ENCODE peak calls at places on chromosome 14, in eight cellular contexts. R is HTR-8/SVneo; L is left cardiac atrium; V is left lung; U is lung microvascular endothelial cell; F is stimulated activated naive CD8-positive, alpha-beta T cell treated with anti-CD3 and anti-CD28 coated beads, Interleukin-15, Interleukin-2, amounts not matched to agents 100 U/mL and 50 U/mL, for 24 hours; P is Kasumi-1; K is fibroblast of mammary gland. S is an unnamed sample.
A peak's percentile ranks its signal among the peaks of the same experiment; 100 is the strongest.

GRCh38 chr14:59244581-59244980 is 56.1 kb downstream of the DAAM1 start:
- DNase-seq in P (no peak), R (no peak), U (no peak), V (no peak), L (no peak), K (no peak), F (no peak), S (no peak)

GRCh38 chr14:68822132-68822651 is 29.3 kb upstream of the ZFP36L1 start:
- DNase-seq in K (no peak), F (no peak), R (no peak), L (no peak), V (no peak), U (no peak), P (no peak), S (no peak)

GRCh38 chr14:72643317-72643801 is 250.5 kb downstream of the DPF3 start:
- DNase-seq in K (peak; percentile 98), P (no peak), F (no peak), V (no peak), L (peak; percentile 50), R (peak; percentile 99), U (peak; percentile 98), S (no peak)

GRCh38 chr14:30551460-30551859 is 7.5 kb upstream of the G2E3 start:
- DNase-seq in P (no peak), L (no peak), K (no peak), U (no peak), F (no peak), V (no peak), R (no peak), S (no peak)

GRCh38 chr14:32028599-32028998 is 48.5 kb upstream of the ARHGAP5 start:
- DNase-seq in F (no peak), P (peak; percentile 52), V (no peak), R (no peak), L (no peak), U (no peak), K (peak; percentile 77), S (no peak)

GRCh38 chr14:96803958-96804357 is 6.8 kb downstream of the VRK1 start:
- DNase-seq in K (no peak), V (no peak), P (no peak), L (no peak), U (peak; percentile 10), F (no peak), R (no peak), S (no peak)

GRCh38 chr14:53391631-53392030 is 238.5 kb upstream of the DDHD1 start:
- DNase-seq in F (no peak), U (peak; percentile 41), L (no peak), P (no peak), K (peak; percentile 98), V (no peak), R (peak; percentile 51), S (no peak)

GRCh38 chr14:105087963-105088811 is 23.0 kb upstream of the GPR132 start:
- DNase-seq in P (no peak), L (peak; percentile 73), F (no peak), R (peak; percentile 74), V (peak; percentile 77), U (no peak), K (peak; percentile 78), S (peak; percentile 62)

GRCh38 chr14:63563370-63564026 is 20.3 kb upstream of the PPP2R5E start:
- DNase-seq in U (peak; percentile 16), K (no peak), L (no peak), R (peak; percentile 90), P (no peak), V (no peak), F (no peak), S (no peak)

GRCh38 chr14:105343194-105343593 is 28.6 kb downstream of the PACS2 start:
- DNase-seq in V (no peak), K (no peak), R (no peak), U (no peak), F (no peak), P (no peak), L (no peak), S (no peak)

GRCh38 chr14:73718742-73719251 is 4.6 kb upstream of the PNMA1 start:
- DNase-seq in U (no peak), V (no peak), L (no peak), R (no peak), F (no peak), K (no peak), P (no peak), S (no peak)

GRCh38 chr14:90536092-90536491 is 139.3 kb downstream of the CALM1 start:
- DNase-seq in R (no peak), P (peak; percentile 52), U (no peak), K (peak; percentile 22), V (no peak), F (no peak), L (peak; percentile 63), S (peak; percentile 51)

GRCh38 chr14:25753130-25753529 is 703.2 kb upstream of the STXBP6 start:
- DNase-seq in R (no peak), U (no peak), F (no peak), P (no peak), L (no peak), K (no peak), V (no peak), S (no peak)

GRCh38 chr14:69882086-69882864 is 3.1 kb downstream of the SMOC1 start:
- DNase-seq in P (no peak), U (no peak), L (no peak), K (no peak), R (no peak), F (no peak), V (no peak), S (no peak)

GRCh38 chr14:30444451-30444850 is 114.5 kb upstream of the G2E3 start:
- DNase-seq in K (no peak), U (no peak), R (no peak), F (no peak), P (no peak), L (no peak), V (no peak), S (no peak)

GRCh38 chr14:63662776-63663175 is 21.1 kb upstream of the WDR89 start:
- DNase-seq in V (no peak), L (no peak), F (no peak), R (no peak), K (no peak), U (no peak), P (no peak), S (no peak)

GRCh38 chr14:68846466-68846865 is 53.6 kb upstream of the ZFP36L1 start:
- DNase-seq in V (no peak), U (no peak), R (no peak), L (no peak), F (no peak), K (no peak), P (no peak), S (no peak)

GRCh38 chr14:39366460-39367386 is 65.5 kb downstream of the FBXO33 start:
- DNase-seq in R (no peak), P (no peak), V (no peak), K (no peak), L (no peak), F (no peak), U (no peak), S (no peak)

GRCh38 chr14:71415404-71415690 is 508.1 kb downstream of the PCNX1 start:
- DNase-seq in F (no peak), K (peak; percentile 73), V (no peak), L (no peak), P (no peak), R (peak; percentile 51), U (no peak), S (no peak)

GRCh38 chr14:93150227-93151206 is 34.2 kb downstream of the MOAP1 start:
- DNase-seq in F (no peak), K (no peak), R (no peak), V (peak; percentile 42), P (no peak), L (no peak), U (no peak), S (no peak)

GRCh38 chr14:50531595-50532501 is 521 bp downstream of the MAP4K5 start:
- DNase-seq in K (peak; percentile 33), L (peak; percentile 68), R (no peak), P (peak; percentile 28), U (peak; percentile 57), V (peak; percentile 61), F (peak; percentile 51), S (peak; percentile 74)

GRCh38 chr14:68888025-68888850 is 90.9 kb downstream of the ACTN1 start:
- DNase-seq in F (no peak), U (no peak), R (no peak), P (no peak), L (no peak), V (peak; percentile 19), K (no peak), S (no peak)

GRCh38 chr14:39368261-39368959 is 63.8 kb downstream of the FBXO33 start:
- DNase-seq in K (peak; percentile 82), U (peak; percentile 76), L (peak; percentile 37), V (no peak), R (peak; percentile 63), F (peak; percentile 35), P (peak; percentile 78), S (no peak)

S was measured in lower lobe of right lung.